ENCODE peak calls at places on chromosomes 13 and 19, in six cellular contexts. P is SK-N-SH, R is HepG2, N is IMR-90, O is H1, J is WTC11. W is an unnamed sample.
A peak's percentile ranks its signal among the peaks of the same experiment; 100 is the strongest.

GRCh38 chr13:23339225-23339624 is 94.3 kb downstream of the SACS start:
- DNase-seq in P (no peak), O (no peak), N (no peak), J (no peak), R (no peak), W (no peak)

GRCh38 chr19:7211191-7211988 is 82.8 kb downstream of the INSR start:
- DNase-seq in J (no peak), P (no peak), R (no peak), O (no peak), N (peak; percentile 50), W (no peak)

GRCh38 chr13:52862358-52863206 is 14.1 kb upstream of the PCDH8 start:
- DNase-seq in O (peak; percentile 89), N (no peak), P (peak; percentile 59), J (peak; percentile 74), R (peak; percentile 5), W (no peak)

GRCh38 chr13:50910483-50910805 is 853 bp downstream of the RNASEH2B start:
- DNase-seq in N (peak; percentile 42), J (peak; percentile 44), R (peak; percentile 29), P (peak; percentile 73), O (peak; percentile 63), W (no peak)

GRCh38 chr13:64688893-64689677 is 2541.1 kb downstream of the PCDH9 start:
- DNase-seq in N (peak; percentile 81), O (no peak), J (no peak), R (no peak), P (no peak), W (no peak)

GRCh38 chr19:3655402-3656072 is 28.9 kb upstream of the CACTIN start:
- DNase-seq in N (peak; percentile 95), J (no peak), O (no peak), R (no peak), P (peak; percentile 59), W (no peak)

GRCh38 chr13:103803349-103803748 is 737.1 kb upstream of the SLC10A2 start:
- DNase-seq in P (peak; percentile 15), O (no peak), N (no peak), J (no peak), R (no peak), W (no peak)

GRCh38 chr13:23350009-23350408 is 83.5 kb downstream of the SACS start:
- DNase-seq in O (no peak), J (no peak), P (no peak), N (no peak), R (no peak), W (no peak)

GRCh38 chr13:36883829-36884228 is 36.2 kb downstream of the SMAD9 start:
- DNase-seq in O (no peak), P (no peak), J (no peak), N (no peak), R (no peak), W (no peak)

GRCh38 chr19:35295792-35296462 is 4.0 kb downstream of the MAG start:
- DNase-seq in N (no peak), P (no peak), O (peak; percentile 66), R (no peak), J (peak; percentile 48), W (no peak)

GRCh38 chr13:99626461-99627082 is 125.3 kb downstream of the TM9SF2 start:
- DNase-seq in J (no peak), O (no peak), N (peak; percentile 21), P (no peak), R (no peak), W (no peak)
- TF ChIP-seq USF2 in J (no peak), O (no peak), N (no peak), P (no peak), R (no peak), W (no peak)

GRCh38 chr13:78587395-78587794 is 16.0 kb downstream of the POU4F1 start:
- DNase-seq in R (no peak), P (no peak), N (no peak), O (no peak), J (no peak), W (no peak)

GRCh38 chr13:78589206-78589605 is 14.1 kb downstream of the POU4F1 start:
- DNase-seq in N (peak; percentile 9), J (peak; percentile 85), R (peak; percentile 39), O (peak; percentile 89), P (no peak), W (no peak)

GRCh38 chr13:78586706-78587105 is 16.6 kb downstream of the POU4F1 start:
- DNase-seq in P (no peak), R (no peak), O (peak; percentile 79), J (peak; percentile 81), N (no peak), W (no peak)
- TF ChIP-seq USF2 in P (no peak), R (no peak), O (no peak), J (no peak), N (no peak), W (no peak)

GRCh38 chr13:43652751-43653150 is 134.0 kb downstream of the ENOX1 start:
- DNase-seq in J (no peak), R (no peak), N (no peak), O (no peak), P (no peak), W (no peak)

GRCh38 chr13:43653980-43654379 is 132.8 kb downstream of the ENOX1 start:
- DNase-seq in N (no peak), O (no peak), P (no peak), R (no peak), J (no peak), W (no peak)

GRCh38 chr13:43648733-43649132 is 138.0 kb downstream of the ENOX1 start:
- DNase-seq in N (no peak), P (peak; percentile 9), O (no peak), R (no peak), J (no peak), W (no peak)
- TF ChIP-seq USF2 in N (no peak), P (no peak), O (no peak), R (no peak), J (no peak), W (no peak)

DNA sequence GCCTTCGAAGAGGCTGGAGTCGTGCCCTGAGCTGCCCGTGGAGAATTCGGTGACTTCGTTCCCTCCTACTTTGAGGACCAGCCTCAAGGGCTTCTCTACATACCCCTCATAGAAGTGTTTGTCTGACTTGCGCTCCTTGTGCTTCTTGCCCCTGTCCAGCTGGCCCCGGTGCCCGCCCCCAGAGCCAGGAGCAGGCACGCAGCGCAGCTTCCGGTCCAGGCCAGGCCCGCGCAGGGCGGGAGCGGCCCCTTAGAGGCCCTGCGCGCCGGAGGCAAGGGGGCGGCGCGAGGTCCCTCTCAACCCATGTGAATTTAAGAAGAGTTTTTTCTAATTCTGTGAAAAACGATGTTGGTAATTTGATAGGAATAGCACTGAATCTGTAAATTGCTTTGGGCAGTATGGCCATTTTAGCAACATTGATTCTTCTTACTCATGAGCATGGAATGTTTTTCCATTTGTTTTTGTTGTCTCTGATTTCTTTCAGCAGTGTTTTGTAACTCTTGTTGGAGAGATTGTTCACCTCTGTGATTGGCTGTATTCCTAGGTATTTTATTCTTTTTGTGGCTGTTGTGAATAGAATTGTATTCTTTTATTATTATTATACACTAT is 46.9 kb upstream of the SOX21 start:
- DNase-seq in P (no peak), N (no peak), J (no peak), O (no peak), R (no peak), W (no peak)
- TF ChIP-seq USF2 in P (no peak), N (no peak), J (no peak), O (no peak), R (no peak), W (no peak)

GRCh38 chr19:49870309-49870901 is 3.0 kb upstream of the PNKP start:
- DNase-seq in P (no peak), J (no peak), N (no peak), O (no peak), R (no peak), W (no peak)
- TF ChIP-seq USF2 in P (no peak), J (no peak), N (no peak), O (no peak), R (no peak), W (no peak)

DNA sequence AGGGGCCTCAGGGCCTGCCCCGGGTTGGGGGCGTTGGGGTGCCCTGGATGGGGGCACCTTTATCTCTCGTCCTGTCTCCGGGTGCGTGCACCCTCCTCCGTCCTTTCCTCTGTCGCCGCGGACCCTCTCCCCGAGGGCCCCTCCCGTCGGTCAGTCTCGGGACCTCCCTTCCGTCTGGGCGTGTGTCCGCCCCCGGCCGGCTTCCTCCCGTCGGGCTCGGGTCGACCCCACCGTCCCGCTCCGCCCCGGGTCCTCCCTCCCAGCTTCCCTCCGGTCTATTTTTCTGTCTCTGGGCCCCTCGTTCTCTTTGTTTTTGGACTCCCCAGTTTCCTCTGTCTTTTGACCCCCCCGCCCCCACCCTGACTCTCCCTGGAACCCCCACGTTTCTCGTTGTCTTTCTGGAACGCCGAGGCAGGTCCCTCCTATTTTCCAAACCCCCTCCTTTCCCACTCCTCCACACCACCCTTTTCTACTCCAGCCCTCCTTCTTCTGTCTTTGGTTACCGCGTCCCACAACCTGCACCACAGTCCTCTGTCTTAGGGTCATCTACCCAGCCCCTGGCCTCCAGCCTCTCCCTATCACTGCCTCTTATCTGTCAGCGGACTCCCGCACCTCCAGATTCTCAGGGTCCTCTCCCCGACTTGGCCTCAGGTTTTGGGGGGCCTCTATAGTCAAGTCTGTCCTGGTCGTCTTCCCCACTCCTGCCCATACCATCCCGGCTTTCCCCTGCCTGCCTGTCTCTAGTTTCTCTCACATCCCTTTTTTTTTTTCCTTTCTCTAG is 757 bp downstream of the EGLN2 start:
- DNase-seq in P (peak; percentile 69), R (no peak), J (peak; percentile 62), O (peak; percentile 73), N (no peak), W (no peak)
- TF ChIP-seq USF2 in P (no peak), R (no peak), J (no peak), O (no peak), N (no peak), W (no peak)

DNA sequence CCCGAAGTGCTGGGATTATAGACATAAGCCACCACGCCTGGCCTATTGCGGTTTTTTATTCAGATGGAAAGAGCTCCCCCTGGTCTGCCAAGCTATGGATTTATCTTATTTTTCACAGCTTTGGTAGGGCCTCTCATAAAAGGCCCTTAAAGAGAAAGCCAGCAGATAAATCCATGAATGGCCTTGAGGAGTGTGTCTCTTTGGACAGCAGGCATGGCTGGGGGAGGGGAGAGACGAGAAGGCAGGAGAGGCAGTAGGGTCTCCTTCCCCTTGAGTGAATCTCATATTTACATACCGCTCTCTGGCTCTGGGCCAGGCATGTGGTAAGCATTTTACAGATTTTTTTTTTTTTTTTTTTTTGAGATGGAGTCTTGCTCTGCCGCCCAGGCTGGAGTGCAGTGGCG is 25.2 kb downstream of the MARK4 start:
- DNase-seq in P (peak; percentile 68), O (no peak), J (no peak), R (peak; percentile 87), N (peak; percentile 29), W (no peak)
- TF ChIP-seq USF2 in P (no peak), O (no peak), J (no peak), R (no peak), N (no peak), W (no peak)

GRCh38 chr13:39536906-39537305 is 66.1 kb downstream of the LHFPL6 start:
- DNase-seq in J (no peak), O (no peak), R (no peak), P (no peak), N (no peak), W (no peak)

GRCh38 chr13:39538826-39539555 is 64.0 kb downstream of the LHFPL6 start:
- DNase-seq in R (no peak), J (no peak), O (no peak), P (no peak), N (peak; percentile 81), W (no peak)

GRCh38 chr13:39540929-39541605 is 61.9 kb downstream of the LHFPL6 start:
- DNase-seq in P (no peak), O (no peak), R (no peak), N (no peak), J (no peak), W (no peak)

GRCh38 chr13:39542361-39542760 is 60.6 kb downstream of the LHFPL6 start:
- DNase-seq in R (no peak), N (no peak), P (no peak), O (no peak), J (no peak), W (no peak)
- TF ChIP-seq USF2 in R (no peak), N (no peak), P (no peak), O (no peak), J (no peak), W (no peak)